ENCODE peak calls at places on chromosomes 12 and 14, in eight cellular contexts. T, Q, U, D, C, O, V and Y are unnamed samples.

GRCh38 chr14:70885343-70886014 is 21.8 kb upstream of the PCNX1 start:
- DNase-seq in T (no peak), Q (no peak), U (no peak), D (no peak), C (no peak), O (no peak), V (no peak), Y (no peak)

GRCh38 chr12:77488041-77488620 is 342.6 kb upstream of the NAV3 start:
- DNase-seq in T (no peak), Q (no peak), U (no peak), D (no peak), C (no peak), O (no peak), V (no peak), Y (no peak)

GRCh38 chr12:988616-989015 is 2.4 kb upstream of the ERC1 start:
- DNase-seq in T (no peak), Q (no peak), U (no peak), D (no peak), C (no peak), O (no peak), V (no peak), Y (no peak)

GRCh38 chr12:47361389-47362031 is 281.8 kb upstream of the AMIGO2 start:
- DNase-seq in T (no peak), Q (no peak), U (no peak), D (peak), C (no peak), O (no peak), V (no peak), Y (peak)

GRCh38 chr14:34931206-34931605 is 51.6 kb upstream of the SRP54 start:
- DNase-seq in T (no peak), Q (no peak), U (no peak), D (peak), C (no peak), O (peak), V (no peak), Y (no peak)

GRCh38 chr12:122793685-122794106 is 19.3 kb downstream of the CCDC62 start:
- DNase-seq in T (no peak), Q (no peak), U (no peak), D (no peak), C (no peak), O (peak), V (peak), Y (no peak)

GRCh38 chr14:103112488-103113243 is 10.6 kb upstream of the TNFAIP2 start:
- DNase-seq in T (no peak), Q (no peak), U (peak), D (no peak), C (no peak), O (no peak), V (no peak), Y (no peak)

GRCh38 chr14:97948841-97949240 is 1151.7 kb downstream of the VRK1 start:
- DNase-seq in T (no peak), Q (no peak), U (peak), D (no peak), C (no peak), O (no peak), V (no peak), Y (no peak)

GRCh38 chr12:121034906-121035305 is 4.1 kb downstream of the OASL start:
- DNase-seq in T (no peak), Q (no peak), U (no peak), D (no peak), C (no peak), O (no peak), V (no peak), Y (no peak)

GRCh38 chr14:96039633-96040311 is 610 bp downstream of the C14orf132 start:
- DNase-seq in T (no peak), Q (no peak), U (peak), D (no peak), C (no peak), O (peak), V (no peak), Y (no peak)

GRCh38 chr12:11648514-11649412 is 711 bp upstream of the ETV6 start:
- DNase-seq in T (peak), Q (peak), U (peak), D (peak), C (no peak), O (peak), V (peak), Y (peak)

GRCh38 chr14:61940669-61941420 is 178.6 kb downstream of the SNAPC1 start:
- DNase-seq in T (no peak), Q (no peak), U (no peak), D (no peak), C (no peak), O (no peak), V (no peak), Y (no peak)

GRCh38 chr12:116381744-116382455 is 104.4 kb upstream of the MED13L start:
- DNase-seq in T (peak), Q (no peak), U (no peak), D (no peak), C (no peak), O (peak), V (no peak), Y (no peak)

GRCh38 chr12:88471641-88472040 is 108.6 kb downstream of the KITLG start:
- DNase-seq in T (no peak), Q (no peak), U (no peak), D (no peak), C (no peak), O (no peak), V (no peak), Y (no peak)

GRCh38 chr14:74508844-74509428 is 15.4 kb downstream of the ISCA2 start:
- DNase-seq in T (no peak), Q (no peak), U (no peak), D (no peak), C (no peak), O (no peak), V (no peak), Y (peak)

GRCh38 chr12:109309441-109310246 is 560 bp upstream of the FOXN4 start:
- DNase-seq in T (no peak), Q (no peak), U (peak), D (no peak), C (no peak), O (no peak), V (no peak), Y (no peak)

GRCh38 chr12:62767506-62767905 is 167.4 kb downstream of the PPM1H start:
- DNase-seq in T (no peak), Q (no peak), U (no peak), D (no peak), C (no peak), O (peak), V (no peak), Y (no peak)

GRCh38 chr14:93989939-93990338 is 7.2 kb upstream of the CCDC197 start:
- DNase-seq in T (no peak), Q (no peak), U (no peak), D (no peak), C (no peak), O (no peak), V (peak), Y (no peak)

GRCh38 chr14:103179078-103179477 is 55.8 kb downstream of the TNFAIP2 start:
- DNase-seq in T (no peak), Q (no peak), U (no peak), D (no peak), C (no peak), O (no peak), V (no peak), Y (no peak)

GRCh38 chr12:6282453-6282840 is 28.0 kb upstream of the PLEKHG6 start:
- DNase-seq in T (no peak), Q (no peak), U (no peak), D (no peak), C (no peak), O (no peak), V (no peak), Y (peak)

GRCh38 chr12:6285532-6286306 is 24.8 kb upstream of the PLEKHG6 start:
- DNase-seq in T (no peak), Q (no peak), U (no peak), D (no peak), C (no peak), O (no peak), V (no peak), Y (no peak)

GRCh38 chr12:6284273-6284672 is 26.2 kb upstream of the PLEKHG6 start:
- DNase-seq in T (no peak), Q (no peak), U (no peak), D (no peak), C (no peak), O (no peak), V (no peak), Y (no peak)

GRCh38 chr12:6288235-6288634 is 22.2 kb upstream of the PLEKHG6 start:
- DNase-seq in T (no peak), Q (no peak), U (no peak), D (no peak), C (no peak), O (no peak), V (no peak), Y (no peak)

DNA sequence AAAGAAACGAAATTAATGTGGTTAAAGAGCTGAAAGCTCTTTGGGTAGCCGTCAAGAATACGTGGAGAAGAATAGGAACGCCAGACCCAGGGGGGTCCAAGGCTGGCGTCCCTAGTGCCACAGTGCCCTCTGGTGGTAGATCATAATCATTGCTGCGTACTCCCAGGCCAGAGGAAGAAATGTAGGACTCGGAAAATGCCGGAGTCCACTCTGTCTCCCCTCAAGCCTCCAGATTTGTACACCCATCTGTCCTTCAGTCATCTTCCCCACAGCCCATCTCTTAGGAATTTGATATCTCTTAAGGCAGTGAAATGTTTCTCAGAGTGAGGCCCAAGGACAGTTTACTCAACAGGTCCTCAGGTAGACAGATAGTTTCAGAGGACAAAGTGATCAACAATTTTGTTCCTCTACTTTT is 25.4 kb upstream of the PLEKHG6 start:
- DNase-seq in T (no peak), Q (peak), U (no peak), D (peak), C (no peak), O (peak), V (peak), Y (peak)
- TF ChIP-seq POLR2AphosphoS5 in T (no peak), Q (peak), U (no peak), D (no peak), C (no peak), O (no peak), V (no peak), Y (no peak)

DNA sequence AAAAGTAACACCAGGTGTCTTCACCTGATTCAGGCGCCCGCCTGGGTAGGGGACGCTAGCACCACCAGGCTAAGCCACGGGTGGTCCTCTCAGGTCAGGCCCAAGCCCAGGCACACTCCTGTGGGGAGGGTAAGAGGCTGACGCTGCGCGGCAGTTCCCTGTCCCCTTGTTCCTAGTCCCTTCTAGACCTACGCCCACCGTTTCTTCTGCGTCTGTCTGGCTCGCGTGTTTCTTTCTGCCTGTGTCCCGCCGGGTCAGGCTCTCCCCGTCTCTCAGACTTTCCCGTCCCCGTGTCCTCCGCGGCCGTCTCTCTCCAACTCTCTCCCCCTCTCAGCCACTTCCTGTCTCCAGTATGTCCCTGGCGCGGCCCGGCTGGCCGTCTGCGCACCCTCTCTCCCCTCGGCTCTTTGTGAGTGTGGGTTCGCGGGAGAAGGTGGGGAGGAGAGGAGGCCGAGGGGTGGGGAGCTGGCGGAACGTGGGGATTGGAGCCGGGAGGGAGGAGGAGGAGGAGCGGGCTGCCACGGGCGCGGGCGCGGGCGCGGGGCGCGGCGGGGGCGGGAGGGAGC is 3.1 kb upstream of the TNS2 start:
- DNase-seq in T (no peak), Q (peak), U (peak), D (peak), C (peak), O (peak), V (peak), Y (no peak)
- TF ChIP-seq POLR2A in T (no peak), Q (no peak), U (no peak), D (peak), C (peak), O (peak), V (no peak), Y (peak)

DNA sequence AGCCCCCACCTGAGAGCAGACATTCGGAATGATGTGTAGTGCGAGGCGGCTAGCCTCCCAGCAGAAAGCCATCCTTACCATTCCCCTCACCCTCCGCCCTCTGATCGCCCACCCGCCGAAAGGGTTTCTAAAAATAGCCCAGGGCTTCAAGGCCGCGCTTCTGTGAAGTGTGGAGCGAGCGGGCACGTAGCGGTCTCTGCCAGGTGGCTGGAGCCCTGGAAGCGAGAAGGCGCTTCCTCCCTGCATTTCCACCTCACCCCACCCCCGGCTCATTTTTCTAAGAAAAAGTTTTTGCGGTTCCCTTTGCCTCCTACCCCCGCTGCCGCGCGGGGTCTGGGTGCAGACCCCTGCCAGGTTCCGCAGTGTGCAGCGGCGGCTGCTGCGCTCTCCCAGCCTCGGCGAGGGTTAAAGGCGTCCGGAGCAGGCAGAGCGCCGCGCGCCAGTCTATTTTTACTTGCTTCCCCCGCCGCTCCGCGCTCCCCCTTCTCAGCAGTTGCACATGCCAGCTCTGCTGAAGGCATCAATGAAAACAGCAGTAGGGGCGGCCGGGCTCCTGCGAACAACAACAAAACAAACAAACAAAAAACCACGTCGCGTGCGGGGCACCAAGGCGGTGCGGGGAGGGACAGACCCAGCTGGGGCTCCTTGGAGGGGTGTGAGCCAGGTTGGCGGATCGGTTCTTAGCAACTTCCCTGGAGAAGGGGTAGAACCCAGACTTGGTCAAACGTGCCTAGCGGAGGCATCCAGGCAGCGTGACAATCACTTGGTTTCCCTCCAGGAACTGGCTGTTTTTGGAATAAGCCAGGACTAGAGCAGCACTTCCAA is 2.4 kb downstream of the PRMT8 start:
- DNase-seq in T (no peak), Q (no peak), U (peak), D (no peak), C (no peak), O (no peak), V (no peak), Y (no peak)
- TF ChIP-seq POLR2AphosphoS5 in T (no peak), Q (no peak), U (no peak), D (no peak), C (no peak), O (no peak), V (no peak), Y (no peak)

GRCh38 chr12:57517187-57517586 is 3.1 kb downstream of the DDIT3 start:
- DNase-seq in T (no peak), Q (no peak), U (no peak), D (no peak), C (no peak), O (peak), V (no peak), Y (peak)
- TF ChIP-seq POLR2A in T (no peak), Q (no peak), U (no peak), D (no peak), C (no peak), O (no peak), V (peak), Y (no peak)

DNA sequence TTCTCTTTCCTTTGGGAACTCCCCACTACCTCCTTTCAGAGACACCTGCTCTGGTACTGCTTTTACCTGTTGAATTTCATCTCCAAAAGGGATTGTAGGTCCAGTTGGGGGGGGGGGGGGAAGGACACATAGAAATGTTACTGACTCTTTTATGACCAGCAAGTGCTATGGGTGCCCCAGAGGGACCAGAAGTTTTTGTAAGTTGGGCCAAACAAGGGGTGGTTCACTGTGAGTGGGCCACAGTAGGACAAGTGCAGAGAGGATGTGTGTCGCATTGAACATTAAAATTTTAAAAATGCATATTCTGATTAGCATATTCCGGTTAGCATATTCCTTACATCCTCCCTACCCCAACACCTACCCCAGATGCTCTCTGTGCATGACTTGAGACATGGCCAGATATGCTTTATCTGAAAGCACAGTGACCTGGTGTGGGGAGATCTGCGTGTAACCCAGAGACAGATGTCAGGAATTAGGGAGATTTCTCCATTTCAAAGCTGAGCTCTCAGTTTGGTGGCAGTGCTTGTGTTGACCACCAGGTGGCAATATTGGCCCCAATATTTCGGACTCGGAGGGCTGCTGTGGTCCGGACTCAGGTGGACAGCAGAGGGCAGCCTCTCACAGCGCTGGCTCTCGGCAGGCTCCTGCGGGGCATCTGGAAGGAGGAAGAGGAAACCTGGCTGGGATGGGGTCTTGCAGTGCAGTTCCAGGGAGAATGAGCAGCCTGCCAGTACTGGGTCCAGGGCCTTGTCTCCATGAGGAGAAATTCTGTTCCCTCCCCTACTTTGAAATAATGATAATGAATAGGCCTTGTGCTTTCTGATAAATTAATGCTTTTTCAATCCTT is 1.6 kb upstream of the CEBPE start:
- DNase-seq in T (peak), Q (peak), U (peak), D (peak), C (peak), O (peak), V (peak), Y (peak)
- TF ChIP-seq POLR2AphosphoS5 in T (no peak), Q (peak), U (no peak), D (no peak), C (no peak), O (no peak), V (no peak), Y (peak)

GRCh38 chr12:14769837-14770494 is 33.3 kb downstream of the WBP11 start:
- DNase-seq in T (peak), Q (peak), U (peak), D (peak), C (peak), O (peak), V (peak), Y (peak)
- TF ChIP-seq POLR2A in T (peak), Q (no peak), U (no peak), D (peak), C (peak), O (peak), V (peak), Y (peak)

DNA sequence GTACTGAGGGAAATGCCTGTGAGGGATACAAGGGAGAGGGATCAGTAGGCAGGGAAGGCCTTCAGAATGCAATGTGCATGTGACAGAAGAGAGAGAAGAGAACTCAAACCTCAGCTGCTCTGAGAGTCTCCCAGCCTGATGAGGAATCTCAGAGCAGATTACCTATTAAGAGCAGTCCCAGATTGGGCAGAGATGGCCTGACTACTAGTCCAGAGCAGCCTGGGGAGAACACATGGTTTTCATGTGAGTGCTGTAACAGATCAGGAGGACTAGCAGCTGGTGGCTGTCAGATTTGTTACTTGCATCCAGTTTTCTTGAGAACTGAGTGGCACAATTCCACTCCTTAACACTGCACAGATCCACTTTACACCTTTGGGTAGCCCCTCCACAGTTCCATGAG is 38.0 kb upstream of the A2ML1 start:
- DNase-seq in T (no peak), Q (no peak), U (no peak), D (no peak), C (no peak), O (no peak), V (no peak), Y (no peak)
- TF ChIP-seq POLR2AphosphoS5 in T (no peak), Q (no peak), U (no peak), D (no peak), C (no peak), O (no peak), V (no peak), Y (no peak)

GRCh38 chr14:76876076-76876475 is 49.9 kb downstream of the LRRC74A start:
- DNase-seq in T (peak), Q (peak), U (no peak), D (peak), C (no peak), O (peak), V (peak), Y (no peak)
- TF ChIP-seq POLR2A in T (no peak), Q (no peak), U (no peak), D (no peak), C (no peak), O (no peak), V (no peak), Y (no peak)